ENCODE peak calls at places on chromosome 22, in six cellular contexts. Y is stimulated activated CD8-positive, alpha-beta memory T cell treated with anti-CD3 and anti-CD28 coated beads, Interleukin-15, amount 100 ng/mL, for 24 hours; M is progenitor cell of endocrine pancreas; P is lower lobe of right lung; W is stimulated activated CD4-positive, alpha-beta T cell treated with anti-CD3 and anti-CD28 coated beads, Interleukin-12 subunit alpha, Interleukin-12 subunit beta, amount 100 ng/mL, for 24 hours; T is HT-29. K is an unnamed sample.
A peak's percentile ranks its signal among the peaks of the same experiment; 100 is the strongest.

GRCh38 chr22:39622881-39623367 is 52.4 kb downstream of the CACNA1I start:
- DNase-seq in Y (peak; percentile 50), M (peak; percentile 63), P (peak; percentile 69), W (peak; percentile 44), T (no peak), K (peak; percentile 59)

GRCh38 chr22:17222503-17222902 is 3.3 kb upstream of the ADA2 start:
- DNase-seq in Y (no peak), M (no peak), P (peak; percentile 11), W (no peak), T (no peak), K (no peak)

GRCh38 chr22:35589071-35589735 is 27.9 kb downstream of the MB start:
- DNase-seq in Y (no peak), M (no peak), P (no peak), W (no peak), T (no peak), K (peak; percentile 31)

GRCh38 chr22:50473855-50474671 is 772 bp downstream of the SBF1 start:
- DNase-seq in Y (no peak), M (no peak), P (peak; percentile 62), W (no peak), T (no peak), K (no peak)

GRCh38 chr22:17795661-17796548 is 21.6 kb upstream of the BID start:
- DNase-seq in Y (no peak), M (no peak), P (no peak), W (no peak), T (no peak), K (no peak)

GRCh38 chr22:29146101-29146560 is 59.6 kb upstream of the EMID1 start:
- DNase-seq in Y (no peak), M (no peak), P (no peak), W (no peak), T (no peak), K (peak; percentile 41)

GRCh38 chr22:42830161-42830560 is 26.9 kb downstream of the ARFGAP3 start:
- DNase-seq in Y (no peak), M (no peak), P (no peak), W (no peak), T (no peak), K (no peak)

GRCh38 chr22:30702856-30703255 is 8.2 kb downstream of the OSBP2 start:
- DNase-seq in Y (no peak), M (no peak), P (no peak), W (no peak), T (no peak), K (no peak)

GRCh38 chr22:32826537-32826936 is 25.0 kb downstream of the TIMP3 start:
- DNase-seq in Y (no peak), M (no peak), P (no peak), W (no peak), T (no peak), K (no peak)

GRCh38 chr22:28917747-28918543 is 34.6 kb downstream of the ZNRF3 start:
- DNase-seq in Y (no peak), M (peak; percentile 15), P (no peak), W (no peak), T (peak; percentile 91), K (no peak)

GRCh38 chr22:30045901-30046715 is 34.2 kb upstream of the HORMAD2 start:
- DNase-seq in Y (no peak), M (no peak), P (no peak), W (no peak), T (no peak), K (no peak)

GRCh38 chr22:19307872-19308271 is 16.4 kb upstream of the CLTCL1 start:
- DNase-seq in Y (no peak), M (no peak), P (no peak), W (no peak), T (no peak), K (no peak)

GRCh38 chr22:43298062-43298801 is 44.9 kb downstream of the SCUBE1 start:
- DNase-seq in Y (no peak), M (no peak), P (no peak), W (no peak), T (no peak), K (no peak)

GRCh38 chr22:37748659-37749058 is 51.8 kb downstream of the TRIOBP start:
- DNase-seq in Y (no peak), M (no peak), P (no peak), W (no peak), T (no peak), K (no peak)

GRCh38 chr22:17373839-17374238 is 4.6 kb downstream of the CECR2 start:
- DNase-seq in Y (no peak), M (no peak), P (no peak), W (no peak), T (no peak), K (no peak)

GRCh38 chr22:49979587-49980264 is 19.2 kb downstream of the PIM3 start:
- DNase-seq in Y (no peak), M (peak; percentile 20), P (peak; percentile 59), W (no peak), T (peak; percentile 69), K (peak; percentile 57)

GRCh38 chr22:50696799-50697561 is 24.4 kb downstream of the SHANK3 start:
- DNase-seq in Y (no peak), M (peak; percentile 50), P (peak; percentile 41), W (no peak), T (no peak), K (no peak)

GRCh38 chr22:19169947-19170318 is 8.6 kb downstream of the SLC25A1 start:
- DNase-seq in Y (no peak), M (no peak), P (no peak), W (no peak), T (no peak), K (no peak)